ENCODE peak calls at places on chromosome 5, in seven cellular contexts. A is BJ; X is stimulated activated CD4-positive, alpha-beta T cell treated with anti-CD3 and anti-CD28 coated beads, Interleukin-1b, Interleukin-23, amount 100 ng/mL, for 4 hours; L is G401; Z is colonic mucosa; G is neuronal stem cell; K is breast epithelium. E is an unnamed sample.

GRCh38 chr5:177545487-177546261 is 8.7 kb downstream of the FAM193B start:
- DNase-seq in L (no peak), A (peak), X (no peak), K (no peak), Z (peak), G (no peak), E (no peak)

GRCh38 chr5:152503206-152503605 is 98.1 kb upstream of the NMUR2 start:
- DNase-seq in X (no peak), A (no peak), L (no peak), G (no peak), Z (no peak), K (no peak), E (no peak)

GRCh38 chr5:102937916-102938315 is 182.0 kb downstream of the GIN1 start:
- DNase-seq in X (no peak), Z (no peak), L (no peak), A (no peak), G (no peak), K (no peak), E (no peak)

GRCh38 chr5:67214036-67214435 is 17.4 kb upstream of the CD180 start:
- DNase-seq in K (no peak), Z (no peak), A (no peak), X (no peak), G (no peak), L (no peak), E (no peak)

GRCh38 chr5:160423025-160423554 is 1.4 kb downstream of the PTTG1 start:
- DNase-seq in G (no peak), A (no peak), Z (no peak), X (no peak), K (no peak), L (peak), E (no peak)

GRCh38 chr5:99940540-99940939 is 594.6 kb upstream of the FAM174A start:
- DNase-seq in K (no peak), G (no peak), X (no peak), Z (no peak), L (no peak), A (no peak), E (no peak)

GRCh38 chr5:2695200-2695891 is 56.1 kb downstream of the IRX2 start:
- DNase-seq in Z (no peak), L (no peak), X (no peak), A (no peak), G (no peak), K (no peak), E (no peak)

GRCh38 chr5:126062471-126062870 is 360.7 kb upstream of the GRAMD2B start:
- DNase-seq in Z (no peak), A (no peak), K (no peak), X (no peak), L (no peak), G (no peak), E (no peak)

GRCh38 chr5:125058185-125058826 is 311.9 kb upstream of the ZNF608 start:
- DNase-seq in L (no peak), Z (no peak), K (no peak), A (peak), G (no peak), X (no peak), E (peak)

E was measured in neural progenitor cell.